ENCODE peak calls at places on chromosomes 13 and 19, in nine cellular contexts. V is DND-41, C is Peyer's patch, F is GM23338, D is astrocyte, J is K562, G is endodermal cell, A is thoracic aorta, H is heart left ventricle. N is an unnamed sample. For H3K36me3, the result is how much of the 10 kb centered on the place peaks cover.

GRCh38 chr19:35509861-35510625 is 3.4 kb downstream of the DMKN start:
- DNase-seq in J (peak), G (peak), H (peak), V (peak), F (peak), C (peak), A (no peak), D (no peak), N (peak)

GRCh38 chr19:47228168-47228936 is 2.6 kb downstream of the BBC3 start:
- DNase-seq in C (peak), J (peak), V (no peak), A (no peak), D (no peak), H (peak), G (peak), F (peak), N (peak)

GRCh38 chr13:109862627-109863026 is 76.2 kb upstream of the IRS2 start:
- DNase-seq in C (no peak), A (no peak), H (no peak), J (no peak), G (no peak), D (peak), V (no peak), F (no peak), N (no peak)

GRCh38 chr13:112995395-112996091 is 26.5 kb downstream of the MCF2L start:
- DNase-seq in F (no peak), A (no peak), H (no peak), D (no peak), V (no peak), J (no peak), G (no peak), C (no peak), N (no peak)

GRCh38 chr13:22561581-22561980 is 619.2 kb upstream of the SGCG start:
- DNase-seq in D (no peak), H (no peak), G (no peak), F (no peak), V (no peak), C (no peak), A (no peak), J (no peak), N (no peak)

GRCh38 chr19:55462722-55463121 is 1.3 kb upstream of the ISOC2 start:
- DNase-seq in C (no peak), F (no peak), V (no peak), H (no peak), A (no peak), D (no peak), J (no peak), G (no peak), N (no peak)

GRCh38 chr13:65064967-65065366 is 2165.2 kb downstream of the PCDH9 start:
- DNase-seq in A (no peak), J (no peak), V (no peak), F (no peak), D (no peak), C (no peak), H (no peak), G (no peak), N (no peak)

GRCh38 chr13:69418319-69418718 is 689.3 kb upstream of the ATXN8OS start:
- DNase-seq in C (no peak), G (no peak), H (no peak), V (no peak), F (peak), D (no peak), A (no peak), J (no peak), N (no peak)

GRCh38 chr19:37221136-37221535 is 3.1 kb downstream of the ZNF383 start:
- DNase-seq in G (no peak), C (no peak), J (no peak), H (no peak), F (no peak), V (no peak), A (no peak), D (no peak), N (no peak)

GRCh38 chr19:11649941-11650340 is 52.7 kb downstream of the ZNF627 start:
- DNase-seq in J (no peak), C (no peak), D (no peak), A (no peak), F (no peak), G (no peak), V (no peak), H (no peak), N (no peak)

GRCh38 chr13:99992912-99993311 is 11.3 kb downstream of the ZIC2 start:
- DNase-seq in V (no peak), C (no peak), G (no peak), D (no peak), A (no peak), H (no peak), J (no peak), F (no peak), N (no peak)

DNA sequence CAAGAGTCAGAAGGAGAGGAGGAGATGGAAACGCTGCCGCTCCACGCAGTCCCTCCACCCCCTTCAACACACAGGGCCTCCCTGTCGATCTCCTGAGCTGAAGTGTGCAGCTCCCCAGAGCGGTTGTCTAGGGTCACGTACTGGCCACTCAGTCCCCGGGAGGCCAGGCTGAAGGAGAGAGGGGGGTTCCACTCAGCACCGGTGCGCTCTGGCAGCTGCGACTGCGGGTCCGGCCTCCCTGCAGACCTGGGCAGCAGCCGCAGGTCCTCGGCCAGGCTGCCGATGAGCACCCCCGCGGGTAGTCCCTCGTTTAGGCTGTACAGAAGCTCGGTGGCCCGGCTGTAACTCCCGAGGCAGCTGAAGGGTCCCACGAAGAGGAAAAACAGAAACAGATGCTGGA is 2.1 kb downstream of the PCDH20 start:
- DNase-seq in J (no peak), C (no peak), A (no peak), F (peak), D (no peak), V (no peak), H (no peak), G (peak), N (no peak)
- H3K4me3 ChIP-seq in J (no peak), C (peak), A (peak), F (peak), D (peak), V (no peak), H (peak), G (peak), N (no peak)

GRCh38 chr13:36038785-36039415 is 92.3 kb downstream of the DCLK1 start:
- DNase-seq in D (no peak), H (no peak), V (no peak), C (no peak), G (no peak), F (no peak), J (no peak), A (no peak), N (no peak)
- H3K36me3 ChIP-seq in D (under half), H (under half), V (under half), C (under half), G (under half), F (under half), J (under half), A (under half), N (under half)

DNA sequence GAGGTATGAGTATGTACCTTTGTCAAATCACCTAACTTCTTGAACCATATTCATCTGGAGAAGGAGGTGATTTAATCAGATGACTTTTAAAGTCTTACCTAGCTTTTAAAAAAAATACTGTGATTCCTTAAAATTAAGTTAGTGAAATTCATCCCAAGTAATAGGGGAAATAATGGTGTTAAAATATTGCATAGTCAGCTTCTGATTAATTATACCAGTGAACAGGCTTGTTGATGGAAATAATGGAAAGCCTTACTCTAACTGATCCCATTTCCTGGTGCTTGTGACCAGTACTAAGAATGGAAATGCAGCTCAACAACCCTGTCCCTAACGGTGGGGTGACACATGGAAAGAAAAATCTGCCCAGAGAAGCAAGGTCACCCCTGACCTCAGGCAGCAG is 130.7 kb downstream of the CDK8 start:
- DNase-seq in D (no peak), C (no peak), V (no peak), J (no peak), A (no peak), F (no peak), H (no peak), G (no peak), N (no peak)
- TF ChIP-seq CTCF in D (no peak), C (no peak), V (no peak), J (no peak), A (no peak), F (no peak), H (no peak), G (no peak), N (no peak)

GRCh38 chr19:3343619-3344502 is 22.5 kb upstream of the NFIC start:
- DNase-seq in J (peak), H (peak), G (peak), C (peak), V (peak), F (peak), D (peak), A (peak), N (peak)
- H3K4me3 ChIP-seq in J (no peak), H (peak), G (no peak), C (peak), V (no peak), F (no peak), D (peak), A (peak), N (peak)

DNA sequence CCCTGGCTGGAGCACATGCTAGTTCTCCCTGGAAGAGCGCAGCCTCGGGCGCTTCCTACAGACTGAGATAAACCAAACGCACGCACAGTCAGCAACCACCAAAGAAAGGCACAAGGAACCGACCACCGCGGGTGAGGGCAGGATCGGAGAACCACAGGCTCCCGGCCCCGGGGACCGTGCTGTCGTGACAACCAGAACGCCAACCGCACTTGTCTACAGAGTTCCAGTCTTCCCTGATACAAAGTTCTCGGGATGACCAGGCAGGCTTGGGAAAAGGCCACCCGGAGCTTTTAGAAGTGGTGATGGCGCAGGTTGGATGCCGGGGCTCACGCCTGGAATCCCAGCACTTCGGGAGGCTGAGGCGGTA is 33.1 kb upstream of the CACTIN start:
- DNase-seq in A (no peak), G (no peak), V (no peak), C (no peak), H (no peak), F (no peak), D (no peak), J (no peak), N (no peak)
- H3K36me3 ChIP-seq in A (half or more), G (under half), V (half or more), C (under half), H (half or more), F (under half), D (under half), J (half or more), N (under half)

GRCh38 chr19:34275705-34276104 is 21.4 kb downstream of the GARRE1 start:
- DNase-seq in C (no peak), J (no peak), A (no peak), V (no peak), G (no peak), H (no peak), D (no peak), F (no peak), N (no peak)

GRCh38 chr19:34276614-34277013 is 22.3 kb downstream of the GARRE1 start:
- DNase-seq in C (no peak), J (no peak), A (no peak), F (no peak), G (no peak), V (no peak), H (no peak), D (no peak), N (no peak)

GRCh38 chr19:34273121-34273845 is 18.9 kb downstream of the GARRE1 start:
- DNase-seq in V (no peak), F (no peak), H (no peak), A (no peak), D (no peak), G (no peak), C (no peak), J (no peak), N (peak)

GRCh38 chr19:34274284-34274826 is 20.0 kb downstream of the GARRE1 start:
- DNase-seq in H (no peak), J (no peak), G (no peak), D (peak), A (no peak), V (no peak), F (no peak), C (no peak), N (no peak)

GRCh38 chr19:34274827-34275625 is 20.7 kb downstream of the GARRE1 start:
- DNase-seq in H (no peak), A (no peak), F (no peak), V (no peak), G (no peak), J (no peak), D (peak), C (no peak), N (peak)
- TF ChIP-seq CTCF in H (no peak), A (no peak), F (no peak), V (no peak), G (no peak), J (no peak), D (no peak), C (no peak), N (no peak)

N was measured in adrenal gland.